ENCODE peak calls at places on chromosome 4, in ten cellular contexts. One of them, this sample, is unnamed.

GRCh38 chr4:122224348-122224747 is 72.2 kb downstream of the BLTP1 start:
- DNase-seq in fibroblast of lung: peak
- DNase-seq in psoas muscle: no peak
- DNase-seq in activated CD8-positive, alpha-beta T cell treated with anti-CD3 and anti-CD28 coated beads for 36 hours: peak
- DNase-seq in nephron progenitor cell: peak
- DNase-seq in tibial artery: no peak
- DNase-seq in PC-3: peak
- DNase-seq in MM.1S: peak
- DNase-seq in RWPE1: peak
- DNase-seq in GM13977: peak
- DNase-seq in this sample: no peak

GRCh38 chr4:74675673-74676279 is 118.5 kb downstream of the BTC start:
- DNase-seq in psoas muscle: no peak
- DNase-seq in MM.1S: peak
- DNase-seq in PC-3: peak
- DNase-seq in GM13977: peak
- DNase-seq in tibial artery: no peak
- DNase-seq in fibroblast of lung: peak
- DNase-seq in RWPE1: peak
- DNase-seq in nephron progenitor cell: peak
- DNase-seq in activated CD8-positive, alpha-beta T cell treated with anti-CD3 and anti-CD28 coated beads for 36 hours: peak
- DNase-seq in this sample: peak

GRCh38 chr4:4461850-4462249 is 74.9 kb downstream of the NSG1 start:
- DNase-seq in psoas muscle: peak
- DNase-seq in PC-3: no peak
- DNase-seq in RWPE1: no peak
- DNase-seq in GM13977: no peak
- DNase-seq in nephron progenitor cell: no peak
- DNase-seq in activated CD8-positive, alpha-beta T cell treated with anti-CD3 and anti-CD28 coated beads for 36 hours: peak
- DNase-seq in MM.1S: no peak
- DNase-seq in tibial artery: no peak
- DNase-seq in fibroblast of lung: no peak
- DNase-seq in this sample: no peak

GRCh38 chr4:182881928-182882327 is 35.3 kb downstream of the DCTD start:
- DNase-seq in activated CD8-positive, alpha-beta T cell treated with anti-CD3 and anti-CD28 coated beads for 36 hours: no peak
- DNase-seq in RWPE1: no peak
- DNase-seq in fibroblast of lung: no peak
- DNase-seq in MM.1S: no peak
- DNase-seq in psoas muscle: no peak
- DNase-seq in nephron progenitor cell: no peak
- DNase-seq in GM13977: no peak
- DNase-seq in PC-3: no peak
- DNase-seq in tibial artery: no peak
- DNase-seq in this sample: no peak

GRCh38 chr4:168585168-168586091 is 88.6 kb downstream of the PALLD start:
- DNase-seq in MM.1S: no peak
- DNase-seq in nephron progenitor cell: peak
- DNase-seq in tibial artery: peak
- DNase-seq in RWPE1: peak
- DNase-seq in activated CD8-positive, alpha-beta T cell treated with anti-CD3 and anti-CD28 coated beads for 36 hours: peak
- DNase-seq in psoas muscle: peak
- DNase-seq in GM13977: peak
- DNase-seq in fibroblast of lung: peak
- DNase-seq in PC-3: peak
- DNase-seq in this sample: peak

GRCh38 chr4:7347981-7348380 is 86.7 kb downstream of the PSAPL1 start:
- DNase-seq in tibial artery: no peak
- DNase-seq in PC-3: peak
- DNase-seq in GM13977: no peak
- DNase-seq in nephron progenitor cell: no peak
- DNase-seq in psoas muscle: no peak
- DNase-seq in fibroblast of lung: no peak
- DNase-seq in MM.1S: no peak
- DNase-seq in activated CD8-positive, alpha-beta T cell treated with anti-CD3 and anti-CD28 coated beads for 36 hours: no peak
- DNase-seq in RWPE1: peak
- DNase-seq in this sample: no peak

GRCh38 chr4:82044141-82044993 is 329.4 kb downstream of the HNRNPD start:
- DNase-seq in GM13977: no peak
- DNase-seq in RWPE1: peak
- DNase-seq in psoas muscle: peak
- DNase-seq in MM.1S: no peak
- DNase-seq in nephron progenitor cell: peak
- DNase-seq in activated CD8-positive, alpha-beta T cell treated with anti-CD3 and anti-CD28 coated beads for 36 hours: peak
- DNase-seq in PC-3: peak
- DNase-seq in fibroblast of lung: peak
- DNase-seq in tibial artery: peak
- DNase-seq in this sample: no peak

GRCh38 chr4:56466910-56467283 is 520 bp upstream of the SRP72 start:
- DNase-seq in GM13977: no peak
- DNase-seq in PC-3: peak
- DNase-seq in MM.1S: no peak
- DNase-seq in fibroblast of lung: no peak
- DNase-seq in nephron progenitor cell: no peak
- DNase-seq in psoas muscle: no peak
- DNase-seq in activated CD8-positive, alpha-beta T cell treated with anti-CD3 and anti-CD28 coated beads for 36 hours: no peak
- DNase-seq in RWPE1: no peak
- DNase-seq in tibial artery: no peak
- DNase-seq in this sample: no peak

GRCh38 chr4:8348071-8348470 is 78.5 kb downstream of the HTRA3 start:
- DNase-seq in GM13977: no peak
- DNase-seq in MM.1S: no peak
- DNase-seq in nephron progenitor cell: no peak
- DNase-seq in tibial artery: peak
- DNase-seq in PC-3: no peak
- DNase-seq in fibroblast of lung: no peak
- DNase-seq in RWPE1: no peak
- DNase-seq in activated CD8-positive, alpha-beta T cell treated with anti-CD3 and anti-CD28 coated beads for 36 hours: no peak
- DNase-seq in psoas muscle: no peak
- DNase-seq in this sample: no peak

GRCh38 chr4:147157860-147158701 is 212.4 kb upstream of the TTC29 start:
- DNase-seq in activated CD8-positive, alpha-beta T cell treated with anti-CD3 and anti-CD28 coated beads for 36 hours: no peak
- DNase-seq in nephron progenitor cell: peak
- DNase-seq in psoas muscle: peak
- DNase-seq in RWPE1: peak
- DNase-seq in PC-3: peak
- DNase-seq in GM13977: no peak
- DNase-seq in fibroblast of lung: peak
- DNase-seq in MM.1S: no peak
- DNase-seq in tibial artery: no peak
- DNase-seq in this sample: no peak

GRCh38 chr4:61511716-61512488 is 311.8 kb downstream of the ADGRL3 start:
- DNase-seq in MM.1S: no peak
- DNase-seq in psoas muscle: no peak
- DNase-seq in RWPE1: peak
- DNase-seq in PC-3: peak
- DNase-seq in activated CD8-positive, alpha-beta T cell treated with anti-CD3 and anti-CD28 coated beads for 36 hours: no peak
- DNase-seq in fibroblast of lung: peak
- DNase-seq in GM13977: peak
- DNase-seq in tibial artery: no peak
- DNase-seq in nephron progenitor cell: no peak
- DNase-seq in this sample: no peak

GRCh38 chr4:58188313-58188712 is 1078.1 kb upstream of the IGFBP7 start:
- DNase-seq in PC-3: no peak
- DNase-seq in MM.1S: no peak
- DNase-seq in GM13977: no peak
- DNase-seq in RWPE1: no peak
- DNase-seq in nephron progenitor cell: no peak
- DNase-seq in tibial artery: no peak
- DNase-seq in psoas muscle: no peak
- DNase-seq in activated CD8-positive, alpha-beta T cell treated with anti-CD3 and anti-CD28 coated beads for 36 hours: no peak
- DNase-seq in fibroblast of lung: no peak
- DNase-seq in this sample: no peak

GRCh38 chr4:1856920-1857699 is 1.2 kb upstream of the LETM1 start:
- DNase-seq in psoas muscle: peak
- DNase-seq in nephron progenitor cell: peak
- DNase-seq in tibial artery: no peak
- DNase-seq in activated CD8-positive, alpha-beta T cell treated with anti-CD3 and anti-CD28 coated beads for 36 hours: no peak
- DNase-seq in MM.1S: no peak
- DNase-seq in RWPE1: peak
- DNase-seq in GM13977: no peak
- DNase-seq in fibroblast of lung: no peak
- DNase-seq in PC-3: no peak
- DNase-seq in this sample: no peak

GRCh38 chr4:30283336-30283735 is 436.8 kb upstream of the PCDH7 start:
- DNase-seq in psoas muscle: no peak
- DNase-seq in nephron progenitor cell: no peak
- DNase-seq in MM.1S: no peak
- DNase-seq in PC-3: no peak
- DNase-seq in RWPE1: no peak
- DNase-seq in GM13977: no peak
- DNase-seq in tibial artery: no peak
- DNase-seq in activated CD8-positive, alpha-beta T cell treated with anti-CD3 and anti-CD28 coated beads for 36 hours: no peak
- DNase-seq in fibroblast of lung: no peak
- DNase-seq in this sample: no peak

GRCh38 chr4:159141193-159141592 is 38.3 kb downstream of the RAPGEF2 start:
- DNase-seq in RWPE1: no peak
- DNase-seq in tibial artery: no peak
- DNase-seq in activated CD8-positive, alpha-beta T cell treated with anti-CD3 and anti-CD28 coated beads for 36 hours: no peak
- DNase-seq in nephron progenitor cell: no peak
- DNase-seq in psoas muscle: no peak
- DNase-seq in MM.1S: no peak
- DNase-seq in PC-3: no peak
- DNase-seq in GM13977: no peak
- DNase-seq in fibroblast of lung: peak
- DNase-seq in this sample: no peak

GRCh38 chr4:53656421-53656981 is 65.2 kb upstream of the LNX1 start:
- DNase-seq in nephron progenitor cell: no peak
- DNase-seq in MM.1S: no peak
- DNase-seq in GM13977: no peak
- DNase-seq in psoas muscle: no peak
- DNase-seq in tibial artery: peak
- DNase-seq in activated CD8-positive, alpha-beta T cell treated with anti-CD3 and anti-CD28 coated beads for 36 hours: no peak
- DNase-seq in RWPE1: no peak
- DNase-seq in PC-3: peak
- DNase-seq in fibroblast of lung: peak
- DNase-seq in this sample: peak

GRCh38 chr4:3387943-3388348 is 53.8 kb upstream of the HGFAC start:
- DNase-seq in PC-3: peak
- DNase-seq in psoas muscle: peak
- DNase-seq in GM13977: no peak
- DNase-seq in fibroblast of lung: peak
- DNase-seq in nephron progenitor cell: no peak
- DNase-seq in tibial artery: peak
- DNase-seq in MM.1S: no peak
- DNase-seq in RWPE1: peak
- DNase-seq in activated CD8-positive, alpha-beta T cell treated with anti-CD3 and anti-CD28 coated beads for 36 hours: no peak
- DNase-seq in this sample: no peak

GRCh38 chr4:96166806-96167205 is 326.9 kb downstream of the PDHA2 start:
- DNase-seq in activated CD8-positive, alpha-beta T cell treated with anti-CD3 and anti-CD28 coated beads for 36 hours: no peak
- DNase-seq in RWPE1: no peak
- DNase-seq in fibroblast of lung: no peak
- DNase-seq in MM.1S: no peak
- DNase-seq in psoas muscle: no peak
- DNase-seq in GM13977: no peak
- DNase-seq in nephron progenitor cell: no peak
- DNase-seq in tibial artery: no peak
- DNase-seq in PC-3: no peak
- DNase-seq in this sample: no peak

GRCh38 chr4:7581477-7581876 is 146.7 kb upstream of the PSAPL1 start:
- DNase-seq in activated CD8-positive, alpha-beta T cell treated with anti-CD3 and anti-CD28 coated beads for 36 hours: peak
- DNase-seq in fibroblast of lung: peak
- DNase-seq in tibial artery: no peak
- DNase-seq in PC-3: no peak
- DNase-seq in MM.1S: peak
- DNase-seq in GM13977: no peak
- DNase-seq in RWPE1: peak
- DNase-seq in nephron progenitor cell: peak
- DNase-seq in psoas muscle: no peak
- DNase-seq in this sample: no peak

GRCh38 chr4:112633477-112634235 is 3.1 kb downstream of the ZGRF1 start:
- DNase-seq in GM13977: peak
- DNase-seq in psoas muscle: no peak
- DNase-seq in tibial artery: no peak
- DNase-seq in PC-3: peak
- DNase-seq in RWPE1: peak
- DNase-seq in MM.1S: peak
- DNase-seq in activated CD8-positive, alpha-beta T cell treated with anti-CD3 and anti-CD28 coated beads for 36 hours: no peak
- DNase-seq in nephron progenitor cell: no peak
- DNase-seq in fibroblast of lung: peak
- DNase-seq in this sample: no peak
- TF ChIP-seq CTCF in GM13977: peak
- TF ChIP-seq CTCF in psoas muscle: peak
- TF ChIP-seq CTCF in tibial artery: peak
- TF ChIP-seq CTCF in PC-3: peak
- TF ChIP-seq CTCF in RWPE1: peak
- TF ChIP-seq CTCF in MM.1S: peak
- TF ChIP-seq CTCF in activated CD8-positive, alpha-beta T cell treated with anti-CD3 and anti-CD28 coated beads for 36 hours: peak
- TF ChIP-seq CTCF in nephron progenitor cell: peak
- TF ChIP-seq CTCF in fibroblast of lung: peak
- TF ChIP-seq CTCF in this sample: peak

DNA sequence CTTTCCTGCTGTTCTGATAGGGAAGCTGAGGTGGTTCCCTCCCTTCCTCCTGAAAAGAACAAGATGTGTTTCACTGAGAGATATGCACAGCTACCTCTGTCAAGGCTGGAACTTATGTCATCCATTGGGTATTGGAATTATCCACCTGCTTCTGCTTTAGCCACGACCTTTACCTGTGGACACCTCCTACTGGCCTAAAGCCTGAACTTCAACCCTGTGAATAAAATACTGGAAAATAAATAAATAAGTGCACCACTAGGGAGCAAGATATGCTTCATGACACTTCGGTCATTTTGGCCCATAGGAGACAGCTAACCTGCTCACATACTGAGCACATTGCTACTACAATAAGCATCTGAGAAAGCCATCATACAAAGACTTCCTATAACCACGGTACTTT is 419.9 kb upstream of the NWD2 start:
- DNase-seq in GM13977: no peak
- DNase-seq in MM.1S: peak
- DNase-seq in nephron progenitor cell: no peak
- DNase-seq in activated CD8-positive, alpha-beta T cell treated with anti-CD3 and anti-CD28 coated beads for 36 hours: no peak
- DNase-seq in RWPE1: no peak
- DNase-seq in PC-3: peak
- DNase-seq in psoas muscle: no peak
- DNase-seq in tibial artery: no peak
- DNase-seq in fibroblast of lung: no peak
- DNase-seq in this sample: no peak
- TF ChIP-seq CTCF in GM13977: peak
- TF ChIP-seq CTCF in MM.1S: peak
- TF ChIP-seq CTCF in nephron progenitor cell: no peak
- TF ChIP-seq CTCF in activated CD8-positive, alpha-beta T cell treated with anti-CD3 and anti-CD28 coated beads for 36 hours: no peak
- TF ChIP-seq CTCF in RWPE1: no peak
- TF ChIP-seq CTCF in PC-3: peak
- TF ChIP-seq CTCF in psoas muscle: no peak
- TF ChIP-seq CTCF in tibial artery: no peak
- TF ChIP-seq CTCF in fibroblast of lung: no peak
- TF ChIP-seq CTCF in this sample: no peak

GRCh38 chr4:176376032-176376614 is 56.4 kb downstream of the SPCS3 start:
- DNase-seq in GM13977: peak
- DNase-seq in MM.1S: peak
- DNase-seq in nephron progenitor cell: no peak
- DNase-seq in psoas muscle: no peak
- DNase-seq in fibroblast of lung: peak
- DNase-seq in activated CD8-positive, alpha-beta T cell treated with anti-CD3 and anti-CD28 coated beads for 36 hours: no peak
- DNase-seq in tibial artery: no peak
- DNase-seq in PC-3: peak
- DNase-seq in RWPE1: peak
- DNase-seq in this sample: no peak
- TF ChIP-seq CTCF in GM13977: peak
- TF ChIP-seq CTCF in MM.1S: peak
- TF ChIP-seq CTCF in nephron progenitor cell: peak
- TF ChIP-seq CTCF in psoas muscle: peak
- TF ChIP-seq CTCF in fibroblast of lung: no peak
- TF ChIP-seq CTCF in activated CD8-positive, alpha-beta T cell treated with anti-CD3 and anti-CD28 coated beads for 36 hours: peak
- TF ChIP-seq CTCF in tibial artery: peak
- TF ChIP-seq CTCF in PC-3: peak
- TF ChIP-seq CTCF in RWPE1: peak
- TF ChIP-seq CTCF in this sample: peak

GRCh38 chr4:164888096-164888495 is 11.1 kb downstream of the APELA start:
- DNase-seq in activated CD8-positive, alpha-beta T cell treated with anti-CD3 and anti-CD28 coated beads for 36 hours: no peak
- DNase-seq in tibial artery: no peak
- DNase-seq in PC-3: peak
- DNase-seq in fibroblast of lung: no peak
- DNase-seq in nephron progenitor cell: no peak
- DNase-seq in MM.1S: no peak
- DNase-seq in GM13977: no peak
- DNase-seq in RWPE1: no peak
- DNase-seq in psoas muscle: no peak
- DNase-seq in this sample: no peak
- TF ChIP-seq CTCF in activated CD8-positive, alpha-beta T cell treated with anti-CD3 and anti-CD28 coated beads for 36 hours: no peak
- TF ChIP-seq CTCF in tibial artery: no peak
- TF ChIP-seq CTCF in PC-3: no peak
- TF ChIP-seq CTCF in fibroblast of lung: no peak
- TF ChIP-seq CTCF in nephron progenitor cell: no peak
- TF ChIP-seq CTCF in MM.1S: no peak
- TF ChIP-seq CTCF in GM13977: no peak
- TF ChIP-seq CTCF in RWPE1: no peak
- TF ChIP-seq CTCF in psoas muscle: no peak
- TF ChIP-seq CTCF in this sample: no peak